ENCODE peak calls at places on chromosomes 5 and 9, in seven cellular contexts. N, J, Q, K, V, A and T are unnamed samples.

GRCh38 chr5:92378961-92379611 is 996.0 kb upstream of the ARRDC3 start:
- DNase-seq in Q (no peak), A (no peak), N (no peak), V (no peak), J (peak), K (no peak), T (no peak)

GRCh38 chr9:129525781-129526180 is 95.1 kb downstream of the C9orf50 start:
- DNase-seq in V (no peak), Q (no peak), A (no peak), J (no peak), K (no peak), N (no peak), T (no peak)

GRCh38 chr5:157350939-157351338 is 85.0 kb downstream of the CYFIP2 start:
- DNase-seq in V (no peak), K (no peak), Q (no peak), A (no peak), N (no peak), J (no peak), T (no peak)

GRCh38 chr9:27112235-27112634 is 3.2 kb downstream of the TEK start:
- DNase-seq in A (no peak), K (no peak), V (no peak), J (no peak), Q (no peak), N (no peak), T (no peak)

GRCh38 chr9:127175764-127176163 is 53.3 kb upstream of the ANGPTL2 start:
- DNase-seq in K (no peak), V (no peak), Q (no peak), N (no peak), A (no peak), J (no peak), T (no peak)

GRCh38 chr5:112023766-112024165 is 266.8 kb upstream of the NREP start:
- DNase-seq in N (no peak), V (no peak), K (no peak), A (no peak), J (no peak), Q (no peak), T (no peak)

GRCh38 chr9:94920439-94920951 is 194.0 kb downstream of the AOPEP start:
- DNase-seq in N (no peak), K (peak), A (no peak), V (no peak), J (no peak), Q (no peak), T (no peak)

GRCh38 chr5:74441616-74442015 is 198.9 kb downstream of the ENC1 start:
- DNase-seq in N (no peak), K (no peak), V (no peak), A (no peak), J (no peak), Q (no peak), T (no peak)

GRCh38 chr5:53480474-53481353 is at the start of gene FST:
- DNase-seq in N (no peak), A (peak), V (no peak), K (peak), Q (no peak), J (no peak), T (peak)

GRCh38 chr5:115835481-115835880 is 5.9 kb downstream of the ATG12 start:
- DNase-seq in K (no peak), V (no peak), Q (no peak), J (no peak), N (no peak), A (no peak), T (no peak)